ENCODE peak calls at places on chromosomes 1 and 21, in four cellular contexts. L, K, Y and V are unnamed samples.

GRCh38 chr1:54230507-54231339 is 30.8 kb downstream of the MRPL37 start:
- DNase-seq in L (no peak), K (no peak), Y (no peak), V (no peak)

GRCh38 chr1:8562881-8563865 is 245.3 kb downstream of the SLC45A1 start:
- DNase-seq in L (no peak), K (peak), Y (no peak), V (no peak)

GRCh38 chr1:15723631-15724246 is 12.3 kb upstream of the SLC25A34 start:
- DNase-seq in L (no peak), K (no peak), Y (no peak), V (no peak)

GRCh38 chr1:178050084-178050483 is 43.8 kb upstream of the RASAL2 start:
- DNase-seq in L (no peak), K (no peak), Y (no peak), V (no peak)

GRCh38 chr1:207866471-207867135 is 44.3 kb downstream of the CD34 start:
- DNase-seq in L (peak), K (peak), Y (no peak), V (no peak)

GRCh38 chr1:110872745-110873435 is at the start of gene CD53:
- DNase-seq in L (no peak), K (no peak), Y (peak), V (no peak)

GRCh38 chr1:15764269-15764764 is 5.7 kb downstream of the FBLIM1 start:
- DNase-seq in L (no peak), K (no peak), Y (no peak), V (no peak)

GRCh38 chr1:222464841-222465210 is 83.1 kb downstream of the HHIPL2 start:
- DNase-seq in L (peak), K (peak), Y (peak), V (peak)

GRCh38 chr21:34524671-34525601 is 12.9 kb upstream of the KCNE1 start:
- DNase-seq in L (no peak), K (peak), Y (no peak), V (peak)

GRCh38 chr1:228647523-228648444 is 87.5 kb upstream of the RHOU start:
- DNase-seq in L (peak), K (peak), Y (peak), V (peak)

GRCh38 chr1:66253330-66253921 is 280.5 kb upstream of the SGIP1 start:
- DNase-seq in L (no peak), K (peak), Y (peak), V (no peak)

GRCh38 chr1:178739285-178740045 is 14.4 kb downstream of the RALGPS2 start:
- DNase-seq in L (no peak), K (peak), Y (no peak), V (no peak)

GRCh38 chr1:53834776-53835175 is 3.3 kb downstream of the NDC1 start:
- DNase-seq in L (no peak), K (no peak), Y (no peak), V (no peak)

GRCh38 chr1:15332525-15332924 is 77.2 kb upstream of the EFHD2 start:
- DNase-seq in L (no peak), K (no peak), Y (no peak), V (no peak)

GRCh38 chr1:229608590-229608989 is 17.3 kb downstream of the TAF5L start:
- DNase-seq in L (no peak), K (no peak), Y (no peak), V (no peak)

GRCh38 chr1:32967863-32968571 is 3.4 kb upstream of the RNF19B start:
- DNase-seq in L (no peak), K (peak), Y (no peak), V (no peak)

GRCh38 chr1:32971156-32971555 is 6.5 kb upstream of the RNF19B start:
- DNase-seq in L (no peak), K (no peak), Y (no peak), V (no peak)

GRCh38 chr1:32966900-32967299 is 2.3 kb upstream of the RNF19B start:
- DNase-seq in L (no peak), K (no peak), Y (no peak), V (no peak)

GRCh38 chr1:32971576-32971975 is 7.0 kb upstream of the RNF19B start:
- DNase-seq in L (no peak), K (no peak), Y (no peak), V (no peak)

GRCh38 chr1:32969556-32969955 is 4.9 kb upstream of the RNF19B start:
- DNase-seq in L (no peak), K (peak), Y (no peak), V (no peak)
- TF ChIP-seq CTCF in L (no peak), K (no peak), Y (no peak), V (no peak)

GRCh38 chr1:214645712-214646111 is 42.7 kb downstream of the CENPF start:
- DNase-seq in L (no peak), K (no peak), Y (no peak), V (no peak)

GRCh38 chr1:214643032-214643431 is 40.0 kb downstream of the CENPF start:
- DNase-seq in L (no peak), K (no peak), Y (no peak), V (no peak)

GRCh38 chr1:214650664-214651063 is 47.7 kb downstream of the CENPF start:
- DNase-seq in L (no peak), K (no peak), Y (no peak), V (no peak)

DNA sequence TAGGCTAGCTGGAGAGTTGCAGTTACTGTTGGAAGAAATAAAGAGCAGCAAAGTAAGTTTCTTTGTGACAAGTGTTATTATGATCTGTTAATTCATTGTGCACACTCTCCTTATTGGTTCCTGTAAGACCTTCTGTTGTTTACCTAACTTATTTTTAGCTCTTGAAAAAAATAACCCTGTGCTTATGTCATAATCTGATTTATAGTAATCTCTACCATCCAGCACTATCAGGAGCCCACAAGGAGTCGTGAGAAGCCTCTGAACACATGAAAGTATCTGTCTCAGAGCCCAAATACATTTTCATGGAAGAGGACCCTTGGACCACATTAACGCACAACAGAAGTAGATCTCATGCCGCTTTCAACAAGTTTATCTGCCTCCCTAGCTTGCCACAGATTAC is 45.8 kb downstream of the CENPF start:
- DNase-seq in L (no peak), K (no peak), Y (no peak), V (no peak)
- TF ChIP-seq CTCF in L (no peak), K (no peak), Y (no peak), V (no peak)

GRCh38 chr1:60425528-60425927 is 352.0 kb upstream of the C1orf87 start:
- DNase-seq in L (no peak), K (peak), Y (no peak), V (no peak)
- TF ChIP-seq CTCF in L (no peak), K (peak), Y (no peak), V (peak)

DNA sequence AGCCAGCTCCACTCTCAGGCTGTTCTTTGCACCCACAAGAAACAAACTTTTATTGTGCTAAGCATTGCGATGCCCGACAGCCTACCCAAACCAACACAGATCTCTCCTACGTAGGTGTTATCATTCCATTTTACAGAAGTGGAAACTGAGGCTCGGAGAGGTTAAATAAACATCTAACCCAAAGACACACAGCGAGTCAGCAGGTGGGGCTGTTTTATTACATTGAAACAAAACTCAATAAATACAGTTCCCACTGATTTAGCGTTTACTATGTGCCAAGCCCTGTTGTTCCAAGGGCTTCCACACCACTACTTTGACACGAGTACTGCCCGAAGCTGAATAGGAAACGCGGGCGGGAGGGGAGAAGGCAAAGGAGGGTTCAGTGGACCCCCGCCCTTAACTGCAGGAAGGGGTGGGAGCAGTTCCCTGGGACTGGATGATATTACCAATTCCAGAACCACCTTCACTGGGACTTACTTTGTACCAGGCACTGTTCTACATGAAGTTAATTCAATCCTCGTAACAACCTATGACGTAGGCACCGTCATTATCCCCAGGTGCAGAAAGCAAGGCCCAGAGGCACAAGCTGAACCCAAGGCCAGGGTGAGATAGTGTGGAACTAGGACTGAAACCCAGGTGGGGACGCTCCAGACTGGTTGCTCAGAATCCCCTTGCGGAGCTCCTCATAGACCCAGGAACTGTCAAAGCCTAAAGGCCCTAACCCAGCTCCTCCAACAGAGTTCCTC is 19.3 kb upstream of the ALDH4A1 start:
- DNase-seq in L (no peak), K (peak), Y (no peak), V (no peak)
- TF ChIP-seq CTCF in L (no peak), K (peak), Y (no peak), V (no peak)

GRCh38 chr21:32844653-32845443 is 73.3 kb upstream of the PAXBP1 start:
- DNase-seq in L (no peak), K (peak), Y (no peak), V (no peak)
- TF ChIP-seq CTCF in L (no peak), K (peak), Y (no peak), V (no peak)

GRCh38 chr1:25500694-25501093 is 42.7 kb upstream of the LDLRAP1 start:
- DNase-seq in L (no peak), K (peak), Y (no peak), V (no peak)

GRCh38 chr1:25504706-25505560 is 38.5 kb upstream of the LDLRAP1 start:
- DNase-seq in L (no peak), K (peak), Y (no peak), V (no peak)

GRCh38 chr1:25502957-25503356 is 40.4 kb upstream of the LDLRAP1 start:
- DNase-seq in L (no peak), K (peak), Y (no peak), V (no peak)

GRCh38 chr1:25503551-25504426 is 39.6 kb upstream of the LDLRAP1 start:
- DNase-seq in L (no peak), K (no peak), Y (peak), V (peak)

DNA sequence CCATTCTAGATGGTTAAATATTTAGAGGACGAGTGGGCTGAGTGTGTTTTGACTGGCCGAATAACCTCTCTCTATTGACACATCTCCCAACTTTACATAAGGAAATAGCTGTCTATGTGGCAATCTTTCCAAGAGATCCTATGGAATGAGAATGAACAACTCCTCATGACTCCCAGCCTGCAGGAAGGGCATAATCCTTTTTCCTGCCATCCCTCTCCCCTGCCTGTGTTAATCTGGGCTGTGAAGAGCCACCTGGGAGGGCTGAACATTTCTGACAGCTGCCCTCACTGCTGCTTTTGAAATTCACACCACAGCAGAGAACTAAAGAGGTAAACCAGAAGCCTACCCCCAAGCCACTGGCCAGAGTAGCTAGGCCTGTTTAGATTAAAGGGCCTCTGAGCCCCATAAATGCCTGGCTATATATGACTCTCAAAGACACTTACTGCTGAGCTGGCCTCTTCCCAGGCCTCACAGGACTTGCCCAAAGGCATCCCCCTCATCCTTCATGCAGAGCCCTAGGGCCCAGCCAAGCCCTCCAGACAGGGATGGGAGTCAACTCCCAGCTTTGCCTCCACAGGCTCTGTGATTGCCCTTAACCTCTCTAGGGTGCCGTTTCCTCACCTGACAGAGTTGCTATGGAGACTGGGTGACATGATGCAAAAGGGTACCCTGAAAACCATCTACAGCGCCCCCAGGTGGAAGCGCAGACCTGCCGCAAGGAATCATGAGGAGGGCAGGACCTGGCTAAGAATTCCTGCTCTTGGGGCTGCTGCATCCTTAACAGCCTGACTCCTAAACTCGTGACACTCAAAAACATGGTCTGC is 42.0 kb upstream of the LDLRAP1 start:
- DNase-seq in L (no peak), K (peak), Y (no peak), V (no peak)
- TF ChIP-seq CTCF in L (no peak), K (peak), Y (peak), V (no peak)

GRCh38 chr1:34163792-34164509 is 1.1 kb downstream of the CSMD2 start:
- DNase-seq in L (no peak), K (no peak), Y (peak), V (peak)
- TF ChIP-seq CTCF in L (no peak), K (no peak), Y (no peak), V (no peak)

DNA sequence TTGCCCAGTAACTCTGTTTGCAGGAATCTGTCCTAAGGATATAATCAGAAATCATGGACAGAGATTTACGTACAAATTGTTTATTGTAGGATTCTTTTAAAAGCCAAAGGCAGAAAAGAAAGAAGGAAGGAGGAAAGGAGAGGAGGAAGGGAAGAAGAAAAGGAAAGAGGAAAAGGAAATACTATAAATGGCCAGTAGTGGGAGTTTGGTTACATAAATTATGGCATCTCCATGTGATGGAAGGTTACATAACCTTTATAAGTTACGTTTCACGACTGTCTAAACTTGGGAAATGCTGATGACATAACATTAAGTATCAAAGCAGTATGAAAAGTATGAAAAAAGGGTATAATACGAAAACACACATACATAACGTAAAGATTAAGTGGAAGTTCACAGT is 39.0 kb downstream of the SMYD2 start:
- DNase-seq in L (no peak), K (no peak), Y (no peak), V (no peak)
- TF ChIP-seq CTCF in L (no peak), K (no peak), Y (no peak), V (no peak)

GRCh38 chr1:108560430-108561144 is 687 bp downstream of the EEIG2 start:
- DNase-seq in L (peak), K (peak), Y (peak), V (peak)
- TF ChIP-seq CTCF in L (no peak), K (peak), Y (no peak), V (no peak)